ENCODE peak calls at places on chromosomes 16 and 17, in nine cellular contexts. I, P, S, B, Y, V, K, X and L are unnamed samples.

GRCh38 chr17:49815761-49816281 is 27.3 kb downstream of the KAT7 start:
- DNase-seq in I (no peak), P (no peak), S (no peak), B (no peak), Y (no peak), V (no peak), K (no peak), X (no peak), L (no peak)

GRCh38 chr16:82748026-82748425 is 121.3 kb downstream of the CDH13 start:
- DNase-seq in I (no peak), P (no peak), S (no peak), B (no peak), Y (no peak), V (peak; percentile 93), K (no peak), X (no peak), L (no peak)

GRCh38 chr16:868386-868755 is 67.8 kb upstream of the GNG13 start:
- DNase-seq in I (peak; percentile 24), P (no peak), S (no peak), B (no peak), Y (no peak), V (no peak), K (no peak), X (no peak), L (no peak)

GRCh38 chr17:80585880-80586279 is 41.2 kb downstream of the RPTOR start:
- DNase-seq in I (no peak), P (peak; percentile 16), S (no peak), B (no peak), Y (no peak), V (no peak), K (no peak), X (no peak), L (no peak)

GRCh38 chr16:79970551-79971236 is 370.2 kb upstream of the MAF start:
- DNase-seq in I (peak; percentile 77), P (no peak), S (no peak), B (no peak), Y (no peak), V (peak; percentile 65), K (no peak), X (no peak), L (no peak)

GRCh38 chr17:83203073-83203471 is 123.7 kb downstream of the METRNL start:
- DNase-seq in I (peak; percentile 88), P (peak; percentile 99), S (peak; percentile 82), B (no peak), Y (no peak), V (peak; percentile 95), K (no peak), X (peak; percentile 92), L (no peak)

GRCh38 chr16:75801307-75801706 is 75.0 kb upstream of the CPHXL start:
- DNase-seq in I (no peak), P (no peak), S (no peak), B (no peak), Y (no peak), V (no peak), K (no peak), X (peak; percentile 1), L (peak; percentile 43)

GRCh38 chr16:50655558-50656055 is 25.5 kb downstream of the SNX20 start:
- DNase-seq in I (no peak), P (no peak), S (no peak), B (no peak), Y (no peak), V (no peak), K (no peak), X (no peak), L (no peak)

GRCh38 chr16:83706394-83706793 is 101.4 kb upstream of the HSBP1 start:
- DNase-seq in I (no peak), P (peak; percentile 86), S (no peak), B (no peak), Y (no peak), V (peak; percentile 33), K (no peak), X (no peak), L (no peak)

GRCh38 chr16:7456221-7456620 is 123.6 kb downstream of the RBFOX1 start:
- DNase-seq in I (no peak), P (no peak), S (no peak), B (no peak), Y (no peak), V (no peak), K (no peak), X (no peak), L (no peak)

GRCh38 chr17:67585077-67585602 is 132.6 kb upstream of the NOL11 start:
- DNase-seq in I (no peak), P (no peak), S (no peak), B (no peak), Y (no peak), V (peak; percentile 43), K (no peak), X (no peak), L (no peak)

GRCh38 chr17:78541488-78542237 is 35.5 kb downstream of the DNAH17 start:
- DNase-seq in I (peak; percentile 62), P (peak; percentile 8), S (no peak), B (no peak), Y (no peak), V (peak; percentile 76), K (no peak), X (no peak), L (no peak)

GRCh38 chr16:46673320-46674013 is 15.5 kb downstream of the VPS35 start:
- DNase-seq in I (no peak), P (peak; percentile 63), S (peak; percentile 43), B (peak; percentile 4), Y (no peak), V (peak; percentile 53), K (peak; percentile 34), X (peak; percentile 67), L (peak; percentile 9)

GRCh38 chr17:61478790-61479492 is 26.7 kb downstream of the TBX4 start:
- DNase-seq in I (peak; percentile 35), P (no peak), S (peak; percentile 26), B (no peak), Y (no peak), V (no peak), K (no peak), X (no peak), L (no peak)

GRCh38 chr17:13310858-13311257 is 290.9 kb downstream of the HS3ST3A1 start:
- DNase-seq in I (no peak), P (no peak), S (no peak), B (no peak), Y (no peak), V (no peak), K (no peak), X (no peak), L (no peak)

GRCh38 chr17:66403846-66404597 is 101.6 kb downstream of the PRKCA start:
- DNase-seq in I (no peak), P (no peak), S (no peak), B (no peak), Y (no peak), V (no peak), K (no peak), X (no peak), L (no peak)

GRCh38 chr16:21100447-21100846 is 50.2 kb downstream of the DNAH3 start:
- DNase-seq in I (no peak), P (peak; percentile 81), S (no peak), B (no peak), Y (no peak), V (peak; percentile 82), K (no peak), X (no peak), L (no peak)

GRCh38 chr17:74368341-74369152 is 1.2 kb downstream of the GPR142 start:
- DNase-seq in I (peak; percentile 78), P (peak; percentile 45), S (peak; percentile 67), B (peak; percentile 74), Y (peak; percentile 65), V (peak; percentile 51), K (peak; percentile 77), X (peak; percentile 74), L (peak; percentile 78)

GRCh38 chr16:1794221-1794871 is 841 bp upstream of the IGFALS start:
- DNase-seq in I (peak; percentile 62), P (no peak), S (peak; percentile 51), B (no peak), Y (no peak), V (no peak), K (no peak), X (no peak), L (no peak)

GRCh38 chr17:76732734-76733617 is 4.2 kb downstream of the SRSF2 start:
- DNase-seq in I (no peak), P (peak; percentile 18), S (no peak), B (no peak), Y (no peak), V (no peak), K (no peak), X (no peak), L (no peak)

GRCh38 chr17:4899341-4900230 is at the start of gene C17orf107:
- DNase-seq in I (peak; percentile 90), P (peak; percentile 68), S (peak; percentile 92), B (peak; percentile 68), Y (peak; percentile 96), V (no peak), K (peak; percentile 89), X (no peak), L (no peak)

GRCh38 chr17:43044024-43044423 is 19.0 kb downstream of the RND2 start:
- DNase-seq in I (no peak), P (no peak), S (no peak), B (no peak), Y (no peak), V (no peak), K (no peak), X (no peak), L (no peak)

GRCh38 chr17:3911271-3912053 is 4.8 kb downstream of the P2RX1 start:
- DNase-seq in I (no peak), P (no peak), S (peak; percentile 61), B (no peak), Y (peak; percentile 35), V (no peak), K (peak; percentile 71), X (no peak), L (no peak)

GRCh38 chr16:2836646-2837508 is 6.8 kb downstream of the ZG16B start:
- DNase-seq in I (no peak), P (no peak), S (no peak), B (no peak), Y (no peak), V (no peak), K (no peak), X (no peak), L (no peak)

GRCh38 chr17:38485146-38485468 is 56.8 kb downstream of the ARHGAP23 start:
- DNase-seq in I (no peak), P (no peak), S (no peak), B (no peak), Y (no peak), V (no peak), K (no peak), X (no peak), L (no peak)